ENCODE peak calls at places on chromosomes 7 and 10, in five cellular contexts. B, T, O, M and P are unnamed samples.
A peak's percentile ranks its signal among the peaks of the same experiment; 100 is the strongest.

GRCh38 chr7:100130608-100131453 is 4.1 kb downstream of the MBLAC1 start:
- DNase-seq in B (no peak), T (peak; percentile 82), O (peak; percentile 72), M (peak; percentile 67), P (peak; percentile 88)

GRCh38 chr7:3416453-3416852 is 115.4 kb downstream of the SDK1 start:
- DNase-seq in B (no peak), T (no peak), O (no peak), M (no peak), P (no peak)

GRCh38 chr7:117771756-117772155 is 101.5 kb downstream of the CTTNBP2 start:
- DNase-seq in B (no peak), T (no peak), O (no peak), M (no peak), P (no peak)

GRCh38 chr7:36823353-36823752 is 99.1 kb upstream of the AOAH start:
- DNase-seq in B (no peak), T (no peak), O (no peak), M (no peak), P (no peak)

GRCh38 chr7:69630292-69630691 is 32.0 kb downstream of the AUTS2 start:
- DNase-seq in B (no peak), T (no peak), O (no peak), M (no peak), P (no peak)

GRCh38 chr10:96614515-96614914 is 27.7 kb upstream of the TM9SF3 start:
- DNase-seq in B (no peak), T (no peak), O (no peak), M (no peak), P (no peak)

GRCh38 chr10:94623572-94623971 is 60.0 kb upstream of the CYP2C18 start:
- DNase-seq in B (no peak), T (no peak), O (no peak), M (no peak), P (no peak)

GRCh38 chr10:68561804-68562649 is 1.9 kb downstream of the TET1 start:
- DNase-seq in B (no peak), T (no peak), O (peak; percentile 24), M (no peak), P (no peak)

GRCh38 chr7:80136276-80137045 is 1.8 kb downstream of the GNAI1 start:
- DNase-seq in B (no peak), T (no peak), O (no peak), M (no peak), P (no peak)

GRCh38 chr7:29123611-29124190 is 22.6 kb downstream of the CPVL start:
- DNase-seq in B (no peak), T (no peak), O (no peak), M (no peak), P (no peak)

GRCh38 chr7:66970310-66970709 is 25.1 kb downstream of the SBDS start:
- DNase-seq in B (no peak), T (no peak), O (no peak), M (no peak), P (no peak)

GRCh38 chr10:133394064-133394663 is at the start of gene MTG1:
- DNase-seq in B (peak; percentile 65), T (peak; percentile 96), O (peak; percentile 89), M (peak; percentile 88), P (peak; percentile 96)

GRCh38 chr10:80163741-80164341 is 31.3 kb downstream of the PLAC9 start:
- DNase-seq in B (no peak), T (no peak), O (peak; percentile 70), M (no peak), P (peak; percentile 62)

GRCh38 chr10:61628199-61628874 is 34.4 kb upstream of the CABCOCO1 start:
- DNase-seq in B (no peak), T (no peak), O (no peak), M (no peak), P (no peak)

GRCh38 chr10:61626209-61626608 is 36.5 kb upstream of the CABCOCO1 start:
- DNase-seq in B (no peak), T (no peak), O (no peak), M (no peak), P (no peak)

GRCh38 chr10:61627266-61627665 is 35.5 kb upstream of the CABCOCO1 start:
- DNase-seq in B (no peak), T (no peak), O (no peak), M (no peak), P (no peak)

GRCh38 chr10:61628875-61629513 is 33.7 kb upstream of the CABCOCO1 start:
- DNase-seq in B (no peak), T (no peak), O (no peak), M (no peak), P (no peak)

GRCh38 chr10:61629594-61629993 is 33.1 kb upstream of the CABCOCO1 start:
- DNase-seq in B (no peak), T (no peak), O (no peak), M (no peak), P (no peak)
- H3K4me1 ChIP-seq in B (no peaks in the 10 kb centered on the region), T (peaks cover 14% of the 10 kb centered on the region), O (no peaks in the 10 kb centered on the region), M (no peaks in the 10 kb centered on the region), P (no peaks in the 10 kb centered on the region)

GRCh38 chr7:101140339-101140699 is 13.4 kb downstream of the SERPINE1 start:
- DNase-seq in B (no peak), T (no peak), O (no peak), M (no peak), P (no peak)
- H3K27ac ChIP-seq in B (no peak overlapping the region), T (no peak overlapping the region), O (no peak overlapping the region), M (no peak overlapping the region), P (no peak overlapping the region)

DNA sequence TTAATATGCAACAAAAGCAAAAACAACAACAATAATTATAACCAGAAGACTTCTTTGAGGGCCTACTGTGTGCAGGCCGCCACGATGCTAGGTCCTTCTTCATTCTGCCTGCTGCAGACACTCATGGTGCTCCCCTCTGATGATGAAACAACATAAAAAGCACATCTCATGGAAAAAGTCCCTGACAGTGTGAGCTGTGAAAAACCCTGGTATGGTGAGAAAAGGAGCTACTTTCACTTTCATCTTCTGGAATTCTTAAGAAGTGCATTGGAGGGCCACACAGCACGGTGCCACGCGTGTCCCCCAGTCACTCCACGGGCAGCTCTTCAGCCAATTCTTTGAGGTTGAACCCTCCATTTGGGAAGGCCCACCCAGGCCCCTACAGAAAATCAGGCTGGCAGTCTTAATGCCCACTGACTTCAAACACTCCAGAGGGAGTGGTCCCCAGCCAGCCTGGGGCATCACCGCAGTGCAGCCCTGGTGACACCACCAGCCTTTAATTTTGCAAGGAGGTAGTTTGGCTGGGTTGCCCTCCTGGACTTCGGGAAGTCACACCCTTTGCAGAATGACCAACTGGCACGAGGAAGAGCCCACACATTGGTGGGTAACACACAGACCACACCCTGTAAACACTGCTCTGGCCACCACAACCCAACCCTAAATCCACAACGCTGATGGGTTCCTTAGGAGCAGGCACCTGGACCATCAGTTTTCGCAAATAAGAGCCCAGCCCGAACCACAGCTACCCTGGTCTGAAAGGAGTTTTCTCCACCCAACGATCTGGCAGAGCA is 7.6 kb downstream of the KCNMA1 start:
- DNase-seq in B (no peak), T (no peak), O (no peak), M (no peak), P (no peak)
- H3K4me1 ChIP-seq in B (no peaks in the 10 kb centered on the region), T (peaks cover 4% of the 10 kb centered on the region), O (no peaks in the 10 kb centered on the region), M (no peaks in the 10 kb centered on the region), P (peaks cover 22% of the 10 kb centered on the region)

GRCh38 chr7:5591547-5591899 is 167.9 kb upstream of the TNRC18 start:
- DNase-seq in B (no peak), T (no peak), O (no peak), M (no peak), P (no peak)
- H3K27ac ChIP-seq in B (peak overlapping the region; percentile 8), T (no peak overlapping the region), O (peak overlapping the region; percentile 76), M (no peak overlapping the region), P (no peak overlapping the region)

GRCh38 chr10:71641986-71642385 is 77.6 kb downstream of the C10orf105 start:
- DNase-seq in B (no peak), T (no peak), O (no peak), M (no peak), P (no peak)
- H3K4me1 ChIP-seq in B (peaks cover 23% of the 10 kb centered on the region), T (peaks cover 15% of the 10 kb centered on the region), O (no peaks in the 10 kb centered on the region), M (no peaks in the 10 kb centered on the region), P (no peaks in the 10 kb centered on the region)

DNA sequence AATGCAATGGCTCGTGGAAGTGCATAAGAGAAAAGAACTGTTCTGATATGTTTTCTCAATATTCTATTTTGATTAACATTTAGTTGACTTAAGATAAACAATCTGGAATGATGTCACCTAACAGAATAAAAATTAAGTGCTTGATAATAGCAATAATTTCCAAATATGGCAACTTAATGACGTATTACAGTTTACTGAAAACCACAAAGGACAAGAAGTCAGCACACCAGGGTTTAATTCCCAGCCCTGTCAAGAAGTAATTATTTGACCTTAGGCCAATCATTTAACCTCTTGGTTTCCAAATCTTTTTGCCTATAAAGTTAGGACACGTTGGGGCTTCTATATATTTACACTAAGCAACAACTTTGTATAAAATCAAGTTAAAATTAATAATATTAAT is 95.7 kb downstream of the CABCOCO1 start:
- DNase-seq in B (no peak), T (no peak), O (no peak), M (no peak), P (no peak)
- H3K27ac ChIP-seq in B (no peak overlapping the region), T (no peak overlapping the region), O (peak overlapping the region; percentile 34), M (no peak overlapping the region), P (no peak overlapping the region)